ENCODE peak calls at places on chromosomes 1 and 21, in four cellular contexts. Z is K562, Y is IMR-90, X is endothelial cell of umbilical vein. P is an unnamed sample.

GRCh38 chr1:6785318-6785712 is at the start of gene CAMTA1:
- DNase-seq in Z (no peak), Y (no peak), X (no peak), P (no peak)

GRCh38 chr1:44436401-44437394 is 31.6 kb downstream of the RNF220 start:
- DNase-seq in Z (no peak), Y (no peak), X (no peak), P (no peak)

GRCh38 chr1:245054105-245054831 is 100.5 kb upstream of the KIF26B start:
- DNase-seq in Z (no peak), Y (no peak), X (no peak), P (no peak)

GRCh38 chr1:175635092-175635491 is 108.3 kb downstream of the TNR start:
- DNase-seq in Z (no peak), Y (no peak), X (no peak), P (no peak)

GRCh38 chr21:27570306-27570868 is 603.5 kb upstream of the ADAMTS5 start:
- DNase-seq in Z (no peak), Y (peak; percentile 94), X (peak; percentile 39), P (no peak)

GRCh38 chr1:201145132-201145531 is 9.1 kb downstream of the TMEM9 start:
- DNase-seq in Z (no peak), Y (no peak), X (no peak), P (no peak)

GRCh38 chr1:36157973-36158826 is 2.2 kb downstream of the MAP7D1 start:
- DNase-seq in Z (no peak), Y (no peak), X (no peak), P (no peak)

GRCh38 chr1:209455133-209455532 is 128.4 kb upstream of the CAMK1G start:
- DNase-seq in Z (no peak), Y (peak; percentile 7), X (no peak), P (no peak)

GRCh38 chr1:63322248-63322943 is at the start of gene FOXD3:
- DNase-seq in Z (peak; percentile 69), Y (peak; percentile 37), X (peak; percentile 46), P (peak; percentile 74)

GRCh38 chr1:26349196-26349885 is 4.6 kb downstream of the CRYBG2 start:
- DNase-seq in Z (no peak), Y (peak; percentile 81), X (no peak), P (no peak)

GRCh38 chr1:71853391-71853790 is 428.9 kb downstream of the NEGR1 start:
- DNase-seq in Z (no peak), Y (no peak), X (no peak), P (no peak)

GRCh38 chr1:34178072-34178471 is 1.4 kb downstream of the C1orf94 start:
- DNase-seq in Z (no peak), Y (no peak), X (no peak), P (no peak)

GRCh38 chr1:22773981-22774471 is 63.4 kb downstream of the EPHB2 start:
- DNase-seq in Z (no peak), Y (peak; percentile 38), X (peak; percentile 22), P (no peak)

GRCh38 chr1:234841710-234842231 is 231.8 kb upstream of the IRF2BP2 start:
- DNase-seq in Z (peak; percentile 34), Y (peak; percentile 30), X (no peak), P (peak; percentile 30)
- TF ChIP-seq POLR2A in Z (no peak), Y (no peak), X (no peak), P (no peak)

GRCh38 chr1:179706339-179706941 is 36.7 kb upstream of the FAM163A start:
- DNase-seq in Z (peak; percentile 60), Y (peak; percentile 67), X (peak; percentile 68), P (peak; percentile 56)

GRCh38 chr1:179708434-179709195 is 34.5 kb upstream of the FAM163A start:
- DNase-seq in Z (no peak), Y (no peak), X (peak; percentile 79), P (no peak)

GRCh38 chr1:179707406-179707805 is 35.7 kb upstream of the FAM163A start:
- DNase-seq in Z (no peak), Y (no peak), X (no peak), P (no peak)

GRCh38 chr1:179714159-179714558 is 28.9 kb upstream of the FAM163A start:
- DNase-seq in Z (no peak), Y (no peak), X (no peak), P (no peak)

GRCh38 chr1:179709841-179710329 is 33.2 kb upstream of the FAM163A start:
- DNase-seq in Z (no peak), Y (peak; percentile 72), X (peak; percentile 95), P (no peak)
- TF ChIP-seq POLR2A in Z (no peak), Y (no peak), X (no peak), P (no peak)

GRCh38 chr1:58782308-58783089 is 1.3 kb downstream of the JUN start:
- DNase-seq in Z (peak; percentile 50), Y (peak; percentile 22), X (peak; percentile 43), P (peak; percentile 78)
- TF ChIP-seq POLR2A in Z (no peak), Y (peak; percentile 18), X (no peak), P (no peak)

DNA sequence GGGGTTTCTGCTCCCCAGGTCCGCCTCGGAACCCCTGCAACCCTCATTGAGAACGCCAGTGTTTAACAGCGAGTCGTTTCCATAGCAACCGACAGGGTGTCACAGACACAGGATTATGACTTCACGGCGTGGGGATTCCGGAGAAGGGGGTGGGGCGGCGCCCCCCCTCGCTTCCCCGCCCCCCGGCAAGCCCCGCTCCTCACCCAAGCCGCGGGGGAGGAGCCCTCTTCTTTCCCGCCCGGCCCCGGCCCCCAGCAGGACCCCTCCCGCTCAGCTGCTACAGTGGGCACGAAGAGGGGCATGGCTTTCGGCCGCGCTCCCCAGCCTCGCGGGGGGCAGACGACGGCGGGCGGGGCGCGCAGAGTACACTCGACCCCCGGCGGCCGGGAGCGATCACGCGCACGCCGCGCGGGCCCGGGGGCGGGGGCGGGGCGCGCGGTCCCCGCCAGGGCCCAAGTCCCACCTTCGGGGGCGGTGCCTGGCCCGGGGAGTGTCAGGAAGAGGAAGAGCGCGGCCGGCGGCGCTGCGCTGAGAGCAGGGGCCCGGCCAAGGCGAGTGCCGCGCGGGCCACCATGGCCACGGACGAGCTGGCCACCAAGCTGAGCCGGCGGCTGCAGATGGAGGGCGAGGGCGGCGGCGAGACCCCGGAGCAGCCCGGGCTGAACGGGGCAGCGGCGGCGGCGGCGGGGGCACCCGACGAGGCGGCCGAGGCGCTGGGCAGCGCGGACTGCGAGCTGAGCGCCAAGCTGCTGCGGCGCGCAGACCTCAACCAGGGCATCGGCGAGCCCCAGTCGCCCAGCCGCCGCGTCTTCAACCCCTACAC is at the start of gene EFHD2:
- DNase-seq in Z (peak; percentile 94), Y (peak; percentile 71), X (peak; percentile 73), P (peak; percentile 77)
- TF ChIP-seq POLR2A in Z (peak; percentile 62), Y (peak; percentile 84), X (peak; percentile 89), P (peak; percentile 72)

P was measured in erythroblast.